ENCODE peak calls at places on chromosomes 11 and 22, in six cellular contexts. Z is KBM-7; L is foreskin fibroblast; T is HEK293T; R is DMS 273 treated with DMSO at 0.1 percent for 48 hours; K is activated CD4-positive, alpha-beta T cell treated with anti-CD3 and anti-CD28 coated beads, Interleukin-2, amount 50 U/mL, for 24 hours. F is an unnamed sample.

GRCh38 chr22:38487946-38488345 is 18.2 kb downstream of the DDX17 start:
- DNase-seq in Z (no peak), L (no peak), T (no peak), R (no peak), K (no peak), F (no peak)

GRCh38 chr11:69166186-69167115 is 10.7 kb downstream of the SMIM38 start:
- DNase-seq in Z (peak; percentile 60), L (peak; percentile 81), T (peak; percentile 61), R (peak; percentile 2), K (peak; percentile 52), F (no peak)

GRCh38 chr11:107591446-107592236 is 694 bp downstream of the ELMOD1 start:
- DNase-seq in Z (peak; percentile 23), L (peak; percentile 46), T (peak; percentile 40), R (no peak), K (peak; percentile 40), F (no peak)

GRCh38 chr22:42300286-42301071 is 30.0 kb upstream of the TCF20 start:
- DNase-seq in Z (no peak), L (no peak), T (no peak), R (no peak), K (no peak), F (no peak)

GRCh38 chr11:60514055-60514454 is 1.1 kb upstream of the MS4A13 start:
- DNase-seq in Z (peak; percentile 35), L (no peak), T (no peak), R (no peak), K (no peak), F (no peak)

GRCh38 chr11:67195971-67196418 is 70.3 kb upstream of the GRK2 start:
- DNase-seq in Z (no peak), L (peak; percentile 68), T (peak; percentile 14), R (no peak), K (no peak), F (no peak)

GRCh38 chr11:108854366-108854765 is 189.5 kb downstream of the DDX10 start:
- DNase-seq in Z (no peak), L (no peak), T (no peak), R (no peak), K (no peak), F (no peak)

GRCh38 chr11:113952070-113952469 is 22.8 kb upstream of the HTR3A start:
- DNase-seq in Z (no peak), L (no peak), T (no peak), R (no peak), K (no peak), F (no peak)

GRCh38 chr11:130076774-130077481 is 7.2 kb downstream of the APLP2 start:
- DNase-seq in Z (no peak), L (no peak), T (no peak), R (no peak), K (no peak), F (no peak)

GRCh38 chr11:29159552-29160465 is 857.0 kb downstream of the KCNA4 start:
- DNase-seq in Z (peak; percentile 51), L (peak; percentile 76), T (peak; percentile 55), R (peak; percentile 1), K (no peak), F (peak; percentile 60)

GRCh38 chr11:112784323-112785073 is 176.7 kb upstream of the NCAM1 start:
- DNase-seq in Z (no peak), L (peak; percentile 49), T (peak; percentile 49), R (no peak), K (no peak), F (no peak)

GRCh38 chr11:28269621-28270020 is 161.4 kb downstream of the METTL15 start:
- DNase-seq in Z (no peak), L (no peak), T (no peak), R (no peak), K (no peak), F (no peak)

GRCh38 chr11:111949519-111950426 is 12.6 kb downstream of the DIXDC1 start:
- DNase-seq in Z (peak; percentile 26), L (no peak), T (no peak), R (no peak), K (no peak), F (no peak)

GRCh38 chr11:8735094-8735493 is 52.5 kb downstream of the RPL27A start:
- DNase-seq in Z (no peak), L (no peak), T (no peak), R (no peak), K (no peak), F (no peak)

GRCh38 chr11:12246169-12246568 is 131.2 kb upstream of the PARVA start:
- DNase-seq in Z (no peak), L (no peak), T (no peak), R (no peak), K (no peak), F (no peak)

GRCh38 chr11:41201156-41201555 is 258.3 kb downstream of the LRRC4C start:
- DNase-seq in Z (peak; percentile 31), L (peak; percentile 5), T (peak; percentile 6), R (no peak), K (no peak), F (no peak)

F was measured in NCI-H2107.